ENCODE peak calls at places on chromosomes 2 and 18, in six cellular contexts. J is neuronal stem cell, I is IMR-90, Y is mesenchymal stem cell, H is H1, P is trophoblast cell. S is an unnamed sample.

GRCh38 chr2:157056200-157056676 is 201.3 kb upstream of the GALNT5 start:
- DNase-seq in P (no peak), I (peak; percentile 75), Y (peak; percentile 88), H (no peak), J (no peak), S (no peak)

GRCh38 chr2:575030-575727 is 102.0 kb downstream of the TMEM18 start:
- DNase-seq in Y (no peak), J (no peak), H (no peak), I (no peak), P (no peak), S (no peak)

GRCh38 chr18:52220062-52220591 is 119.9 kb upstream of the DCC start:
- DNase-seq in I (no peak), J (no peak), Y (no peak), H (no peak), P (no peak), S (no peak)

GRCh38 chr18:63016270-63016669 is 300.9 kb downstream of the PHLPP1 start:
- DNase-seq in Y (peak; percentile 62), J (peak; percentile 49), P (peak; percentile 27), I (peak; percentile 59), H (no peak), S (peak; percentile 58)

GRCh38 chr2:176001281-176001902 is 675 bp downstream of the LNPK start:
- DNase-seq in I (peak; percentile 45), P (peak; percentile 37), Y (peak; percentile 71), H (no peak), J (no peak), S (peak; percentile 58)

GRCh38 chr2:170084820-170085475 is 93.0 kb upstream of the MYO3B start:
- DNase-seq in Y (no peak), I (no peak), J (no peak), H (no peak), P (no peak), S (no peak)

GRCh38 chr2:191386938-191387536 is 141.8 kb downstream of the MYO1B start:
- DNase-seq in Y (peak; percentile 52), H (no peak), P (no peak), I (peak; percentile 89), J (no peak), S (no peak)

GRCh38 chr2:127052771-127053691 is 53.9 kb downstream of the BIN1 start:
- DNase-seq in H (no peak), Y (no peak), P (no peak), J (no peak), I (no peak), S (no peak)

GRCh38 chr2:88658890-88659881 is 31.9 kb upstream of the EIF2AK3 start:
- DNase-seq in I (peak; percentile 71), H (no peak), P (no peak), J (no peak), Y (peak; percentile 89), S (peak; percentile 56)

GRCh38 chr2:37230581-37230980 is 815 bp downstream of the CEBPZ start:
- DNase-seq in H (no peak), J (no peak), Y (peak; percentile 35), I (no peak), P (no peak), S (peak; percentile 48)

GRCh38 chr2:237724811-237725478 is 73.6 kb upstream of the RBM44 start:
- DNase-seq in H (no peak), P (no peak), Y (no peak), J (no peak), I (no peak), S (no peak)

GRCh38 chr2:48532824-48533223 is 2.9 kb downstream of the STON1 start:
- DNase-seq in Y (no peak), I (peak; percentile 39), J (no peak), H (no peak), P (no peak), S (no peak)

DNA sequence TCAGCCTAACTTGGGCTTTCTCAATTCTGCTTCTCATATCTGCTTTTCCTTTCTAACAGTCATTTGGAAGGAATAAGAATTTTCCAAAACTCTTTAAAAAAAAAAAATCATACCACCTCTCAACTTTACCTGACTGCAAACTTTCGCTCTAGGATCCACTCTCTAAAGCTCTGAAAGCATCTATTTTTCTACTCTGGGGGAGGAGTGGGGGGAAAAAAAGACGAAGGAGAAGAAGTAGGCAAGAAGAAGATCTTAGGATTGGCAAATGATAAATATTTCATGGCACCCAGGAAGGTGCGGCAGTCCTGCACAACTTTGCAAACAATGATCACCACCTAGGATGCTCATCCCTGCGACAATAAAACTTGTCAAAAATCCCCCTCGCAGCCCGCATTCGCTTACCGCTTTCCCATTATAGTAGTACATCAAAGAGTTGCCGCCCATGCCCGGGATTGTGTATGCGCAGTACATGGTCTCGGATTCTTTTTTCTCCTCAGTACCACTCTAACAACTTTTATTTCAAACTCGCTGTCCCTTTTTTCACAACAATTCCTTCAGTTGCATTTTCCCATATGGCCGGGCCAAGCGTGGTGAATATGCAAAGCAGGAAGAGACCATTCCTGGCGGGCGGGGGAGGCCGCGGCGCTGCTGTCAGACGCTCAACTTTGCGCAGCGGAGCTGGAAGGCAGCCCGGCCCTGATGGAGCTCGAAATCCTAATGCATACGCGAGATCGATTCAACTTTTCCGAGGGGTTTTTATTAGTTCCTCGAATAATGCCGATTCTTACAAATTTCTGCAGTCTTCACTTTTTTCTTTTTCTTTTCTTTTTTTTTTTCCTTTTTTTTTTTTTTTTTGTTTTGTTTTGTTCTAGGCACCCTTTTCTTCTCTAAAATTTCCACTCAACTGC is 266.5 kb downstream of the TCF4 start:
- DNase-seq in H (no peak), I (peak; percentile 89), P (peak; percentile 57), Y (peak; percentile 93), J (peak; percentile 78), S (peak; percentile 93)
- H3K4me3 ChIP-seq in H (peak overlapping the region; percentile 66), I (peak overlapping the region; percentile 61), P (peak overlapping the region; percentile 55), Y (peak overlapping the region; percentile 84), J (peak overlapping the region; percentile 84), S (peak overlapping the region; percentile 51)

DNA sequence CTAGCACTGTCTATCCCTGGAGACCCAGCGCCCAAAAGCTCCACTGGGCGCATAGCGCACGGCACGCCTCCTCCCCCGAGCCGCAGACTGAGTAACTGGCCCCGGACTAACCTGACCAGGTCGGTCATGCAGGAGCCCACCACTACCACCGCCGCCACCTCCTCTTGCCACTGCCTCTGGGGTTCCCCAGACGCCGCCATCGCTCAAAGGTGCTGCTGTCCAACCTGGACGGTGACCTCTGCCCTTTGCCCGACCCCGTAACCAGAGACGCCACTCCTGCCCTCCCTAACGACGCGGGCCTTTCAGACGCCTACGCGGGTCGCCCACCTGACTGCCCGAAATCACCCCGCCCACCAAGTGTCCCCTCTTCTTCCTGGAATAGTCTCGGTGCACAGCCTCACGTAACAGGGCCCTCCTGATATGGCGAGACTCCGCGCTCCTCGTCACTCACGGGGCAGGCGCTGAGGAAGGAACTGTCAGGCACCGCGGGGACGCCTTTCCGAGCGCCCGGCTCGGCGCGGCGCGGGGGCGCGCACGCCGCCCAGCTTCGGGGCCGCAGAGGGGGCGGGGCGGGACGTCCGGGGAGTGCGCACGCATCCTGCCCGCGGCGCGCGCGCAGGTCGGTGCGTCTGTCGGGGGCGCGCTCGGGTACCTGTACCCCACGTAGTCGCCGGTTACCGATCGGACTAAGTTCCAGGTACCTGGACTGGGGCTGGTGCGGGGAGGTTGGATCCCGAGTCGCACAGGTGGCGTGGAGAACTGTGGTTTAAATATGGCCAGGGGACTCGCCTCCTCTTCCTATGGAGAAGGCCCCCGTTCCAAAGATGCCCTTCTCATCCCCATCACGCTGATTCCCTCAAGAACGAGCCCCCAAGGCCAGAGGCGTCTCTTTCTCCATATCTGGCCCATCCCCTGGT is at the start of the genes BABAM2 and RBKS:
- DNase-seq in Y (peak; percentile 84), P (peak; percentile 67), I (peak; percentile 78), J (peak; percentile 83), H (peak; percentile 50), S (peak; percentile 87)
- H3K18ac ChIP-seq in Y (peak within 1 kb of the TSS; percentile 97), P (peak within 1 kb of the TSS; percentile 71), I (peak within 1 kb of the TSS; percentile 95), J (peak within 1 kb of the TSS; percentile 99), H (peak within 1 kb of the TSS; percentile 99), S (no peak within 1 kb of the TSS)

GRCh38 chr2:60351802-60352201 is 201.7 kb downstream of the BCL11A start:
- DNase-seq in J (no peak), I (no peak), P (no peak), H (no peak), Y (no peak), S (no peak)

GRCh38 chr2:60353406-60353800 is 200.1 kb downstream of the BCL11A start:
- DNase-seq in Y (no peak), I (no peak), J (no peak), H (no peak), P (no peak), S (no peak)

GRCh38 chr2:60351321-60351720 is 202.1 kb downstream of the BCL11A start:
- DNase-seq in P (no peak), H (no peak), Y (no peak), I (no peak), J (no peak), S (no peak)

GRCh38 chr2:60352491-60353405 is 200.7 kb downstream of the BCL11A start:
- DNase-seq in J (no peak), I (no peak), Y (no peak), H (no peak), P (no peak), S (no peak)

DNA sequence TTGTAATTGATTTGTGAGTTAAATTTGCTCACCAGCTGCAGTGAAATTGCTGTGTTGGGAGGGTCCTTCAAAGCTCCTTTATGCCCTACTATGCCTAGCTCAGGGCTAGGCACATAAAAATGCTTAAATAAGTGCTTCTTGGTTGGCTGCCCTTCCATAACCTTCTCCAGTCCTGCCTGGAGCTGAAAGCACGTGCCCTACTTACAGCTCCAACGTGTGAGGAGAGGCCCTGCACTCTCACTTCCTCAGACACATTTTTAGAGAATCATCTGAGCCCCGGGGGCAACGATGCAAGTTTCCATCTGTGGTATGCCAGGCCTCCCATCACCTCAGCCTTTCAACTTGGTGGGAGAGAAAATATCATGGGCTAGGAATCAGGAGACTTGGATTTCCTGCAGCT is 202.7 kb downstream of the BCL11A start:
- DNase-seq in I (no peak), J (no peak), P (peak; percentile 51), Y (no peak), H (no peak), S (peak; percentile 42)
- H3K27ac ChIP-seq in I (no peak overlapping the region), J (no peak overlapping the region), P (no peak overlapping the region), Y (no peak overlapping the region), H (no peak overlapping the region), S (no peak overlapping the region)

DNA sequence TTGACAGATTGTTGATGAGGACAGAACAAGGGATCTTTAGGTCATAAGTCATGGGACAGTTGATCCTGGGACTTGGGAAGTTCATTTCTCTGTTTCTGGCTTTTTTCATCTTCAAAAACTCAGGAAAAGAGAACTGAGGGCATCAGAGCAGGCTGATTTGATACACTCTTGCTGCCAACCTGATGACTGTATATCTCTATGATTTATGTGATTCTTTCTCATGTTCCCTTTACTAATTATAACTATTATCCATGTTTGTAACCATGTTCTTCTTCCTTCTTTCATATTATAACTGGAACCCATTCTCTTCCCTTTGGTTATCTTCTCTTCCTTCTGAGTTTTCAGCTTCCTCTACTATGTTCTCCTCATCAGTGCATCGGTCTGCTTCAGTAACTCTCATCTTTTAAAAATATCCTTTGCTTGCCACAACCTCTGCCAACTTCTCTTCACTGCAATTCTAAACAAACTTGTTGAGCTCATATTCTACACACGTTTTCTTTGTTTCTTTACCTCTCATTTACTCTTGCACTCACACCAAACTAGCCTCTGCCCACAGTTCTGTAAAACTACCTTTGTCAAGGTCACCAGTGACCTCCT is 13.5 kb downstream of the RASGRP3 start:
- DNase-seq in I (no peak), Y (no peak), P (no peak), J (no peak), H (no peak), S (no peak)
- H3K4me3 ChIP-seq in I (no peak overlapping the region), Y (no peak overlapping the region), P (no peak overlapping the region), J (no peak overlapping the region), H (no peak overlapping the region), S (no peak overlapping the region)

S was measured in mesendoderm.